ENCODE peak calls at places on chromosomes 2 and 18, in ten cellular contexts. One of them, this sample, is unnamed.

GRCh38 chr18:13540783-13541182 is 185.6 kb downstream of the FAM210A start:
- DNase-seq in GM10248: no peak
- DNase-seq in IMR-90: no peak
- DNase-seq in CD4-positive, alpha-beta T cell: no peak
- DNase-seq in CD8-positive, alpha-beta T cell: peak; percentile 53
- DNase-seq in lower lobe of right lung: no peak
- DNase-seq in B cell: no peak
- DNase-seq in psoas muscle: no peak
- DNase-seq in fibroblast of villous mesenchyme: no peak
- DNase-seq in uterus: no peak
- DNase-seq in this sample: no peak

GRCh38 chr18:12236934-12237832 is 17.0 kb upstream of the CIDEA start:
- DNase-seq in GM10248: peak; percentile 84
- DNase-seq in psoas muscle: peak; percentile 73
- DNase-seq in CD8-positive, alpha-beta T cell: peak; percentile 61
- DNase-seq in B cell: peak; percentile 78
- DNase-seq in CD4-positive, alpha-beta T cell: peak; percentile 46
- DNase-seq in fibroblast of villous mesenchyme: peak; percentile 57
- DNase-seq in uterus: peak; percentile 65
- DNase-seq in IMR-90: peak; percentile 36
- DNase-seq in lower lobe of right lung: peak; percentile 75
- DNase-seq in this sample: no peak

GRCh38 chr2:238063414-238064189 is 2.8 kb downstream of the SCLY start:
- DNase-seq in CD4-positive, alpha-beta T cell: no peak
- DNase-seq in GM10248: no peak
- DNase-seq in psoas muscle: no peak
- DNase-seq in IMR-90: no peak
- DNase-seq in B cell: no peak
- DNase-seq in CD8-positive, alpha-beta T cell: no peak
- DNase-seq in uterus: no peak
- DNase-seq in fibroblast of villous mesenchyme: no peak
- DNase-seq in lower lobe of right lung: no peak
- DNase-seq in this sample: no peak

GRCh38 chr2:48433682-48434081 is 96.3 kb upstream of the STON1 start:
- DNase-seq in CD8-positive, alpha-beta T cell: no peak
- DNase-seq in IMR-90: no peak
- DNase-seq in uterus: no peak
- DNase-seq in GM10248: no peak
- DNase-seq in CD4-positive, alpha-beta T cell: no peak
- DNase-seq in fibroblast of villous mesenchyme: peak; percentile 57
- DNase-seq in lower lobe of right lung: peak; percentile 58
- DNase-seq in B cell: peak; percentile 27
- DNase-seq in psoas muscle: no peak
- DNase-seq in this sample: no peak

GRCh38 chr2:3132466-3132865 is 245.2 kb downstream of the EIPR1 start:
- DNase-seq in lower lobe of right lung: no peak
- DNase-seq in psoas muscle: no peak
- DNase-seq in IMR-90: no peak
- DNase-seq in fibroblast of villous mesenchyme: no peak
- DNase-seq in uterus: no peak
- DNase-seq in GM10248: no peak
- DNase-seq in B cell: no peak
- DNase-seq in CD4-positive, alpha-beta T cell: no peak
- DNase-seq in CD8-positive, alpha-beta T cell: no peak
- DNase-seq in this sample: no peak

GRCh38 chr2:157093666-157094065 is 163.8 kb upstream of the GALNT5 start:
- DNase-seq in psoas muscle: no peak
- DNase-seq in uterus: no peak
- DNase-seq in fibroblast of villous mesenchyme: no peak
- DNase-seq in IMR-90: no peak
- DNase-seq in CD8-positive, alpha-beta T cell: no peak
- DNase-seq in CD4-positive, alpha-beta T cell: no peak
- DNase-seq in GM10248: no peak
- DNase-seq in lower lobe of right lung: no peak
- DNase-seq in B cell: no peak
- DNase-seq in this sample: no peak

GRCh38 chr2:239093956-239094355 is 246.1 kb downstream of the TWIST2 start:
- DNase-seq in CD4-positive, alpha-beta T cell: no peak
- DNase-seq in IMR-90: no peak
- DNase-seq in CD8-positive, alpha-beta T cell: no peak
- DNase-seq in fibroblast of villous mesenchyme: peak; percentile 34
- DNase-seq in B cell: no peak
- DNase-seq in GM10248: no peak
- DNase-seq in uterus: no peak
- DNase-seq in lower lobe of right lung: no peak
- DNase-seq in psoas muscle: no peak
- DNase-seq in this sample: no peak

GRCh38 chr2:126908721-126909177 is 10.1 kb downstream of the TEX51 start:
- DNase-seq in CD8-positive, alpha-beta T cell: no peak
- DNase-seq in IMR-90: no peak
- DNase-seq in fibroblast of villous mesenchyme: no peak
- DNase-seq in GM10248: no peak
- DNase-seq in lower lobe of right lung: no peak
- DNase-seq in psoas muscle: no peak
- DNase-seq in uterus: no peak
- DNase-seq in CD4-positive, alpha-beta T cell: no peak
- DNase-seq in B cell: no peak
- DNase-seq in this sample: no peak

GRCh38 chr2:178845565-178846457 is 38.6 kb upstream of the TTN start:
- DNase-seq in lower lobe of right lung: no peak
- DNase-seq in CD8-positive, alpha-beta T cell: no peak
- DNase-seq in psoas muscle: no peak
- DNase-seq in fibroblast of villous mesenchyme: peak; percentile 8
- DNase-seq in IMR-90: peak; percentile 58
- DNase-seq in CD4-positive, alpha-beta T cell: no peak
- DNase-seq in B cell: no peak
- DNase-seq in GM10248: no peak
- DNase-seq in uterus: no peak
- DNase-seq in this sample: no peak

GRCh38 chr18:75110846-75111415 is 98.0 kb downstream of the PTGR3 start:
- DNase-seq in CD8-positive, alpha-beta T cell: no peak
- DNase-seq in psoas muscle: no peak
- DNase-seq in B cell: no peak
- DNase-seq in CD4-positive, alpha-beta T cell: no peak
- DNase-seq in lower lobe of right lung: no peak
- DNase-seq in IMR-90: no peak
- DNase-seq in fibroblast of villous mesenchyme: no peak
- DNase-seq in uterus: no peak
- DNase-seq in GM10248: no peak
- DNase-seq in this sample: no peak

GRCh38 chr2:241560883-241561474 is 2.4 kb downstream of the BOK start:
- DNase-seq in IMR-90: peak; percentile 49
- DNase-seq in GM10248: no peak
- DNase-seq in psoas muscle: no peak
- DNase-seq in CD4-positive, alpha-beta T cell: no peak
- DNase-seq in uterus: no peak
- DNase-seq in CD8-positive, alpha-beta T cell: no peak
- DNase-seq in fibroblast of villous mesenchyme: peak; percentile 45
- DNase-seq in lower lobe of right lung: no peak
- DNase-seq in B cell: no peak
- DNase-seq in this sample: no peak

GRCh38 chr2:131029812-131030211 is 63.4 kb downstream of the FAM168B start:
- DNase-seq in psoas muscle: no peak
- DNase-seq in GM10248: no peak
- DNase-seq in CD8-positive, alpha-beta T cell: peak; percentile 1
- DNase-seq in lower lobe of right lung: no peak
- DNase-seq in uterus: no peak
- DNase-seq in CD4-positive, alpha-beta T cell: no peak
- DNase-seq in IMR-90: no peak
- DNase-seq in fibroblast of villous mesenchyme: no peak
- DNase-seq in B cell: no peak
- DNase-seq in this sample: no peak

GRCh38 chr2:222878877-222879601 is 18.2 kb downstream of the ACSL3 start:
- DNase-seq in CD8-positive, alpha-beta T cell: no peak
- DNase-seq in GM10248: no peak
- DNase-seq in lower lobe of right lung: no peak
- DNase-seq in psoas muscle: no peak
- DNase-seq in fibroblast of villous mesenchyme: peak; percentile 41
- DNase-seq in B cell: no peak
- DNase-seq in IMR-90: peak; percentile 84
- DNase-seq in uterus: no peak
- DNase-seq in CD4-positive, alpha-beta T cell: no peak
- DNase-seq in this sample: no peak

DNA sequence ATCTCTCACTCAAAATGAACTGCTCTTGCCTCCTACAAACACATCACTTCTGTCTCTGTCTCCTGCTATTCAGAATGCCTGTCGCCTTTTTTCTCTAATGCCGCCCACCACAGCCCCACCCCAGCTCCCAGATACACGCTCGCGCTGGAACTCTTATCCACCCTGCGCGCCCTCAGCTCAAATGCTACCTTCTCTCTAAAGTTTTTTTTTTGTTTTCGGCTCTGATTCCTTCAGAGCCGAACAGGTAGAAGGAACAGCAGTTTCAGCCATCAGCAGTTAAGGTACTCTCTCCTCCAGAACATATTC is 3.9 kb upstream of the SOS1 start:
- DNase-seq in lower lobe of right lung: no peak
- DNase-seq in B cell: no peak
- DNase-seq in uterus: no peak
- DNase-seq in CD4-positive, alpha-beta T cell: no peak
- DNase-seq in fibroblast of villous mesenchyme: no peak
- DNase-seq in psoas muscle: no peak
- DNase-seq in GM10248: no peak
- DNase-seq in IMR-90: no peak
- DNase-seq in CD8-positive, alpha-beta T cell: peak; percentile 40
- DNase-seq in this sample: no peak
- TF ChIP-seq CTCF in lower lobe of right lung: no peak
- TF ChIP-seq CTCF in B cell: peak; percentile 52
- TF ChIP-seq CTCF in uterus: no peak
- TF ChIP-seq CTCF in CD4-positive, alpha-beta T cell: no peak
- TF ChIP-seq CTCF in fibroblast of villous mesenchyme: no peak
- TF ChIP-seq CTCF in psoas muscle: no peak
- TF ChIP-seq CTCF in GM10248: no peak
- TF ChIP-seq CTCF in IMR-90: no peak
- TF ChIP-seq CTCF in CD8-positive, alpha-beta T cell: no peak
- TF ChIP-seq CTCF in this sample: no peak

GRCh38 chr2:46297546-46298271 is 502 bp downstream of the EPAS1 start:
- DNase-seq in IMR-90: no peak
- DNase-seq in CD8-positive, alpha-beta T cell: peak; percentile 75
- DNase-seq in B cell: peak; percentile 78
- DNase-seq in CD4-positive, alpha-beta T cell: peak; percentile 57
- DNase-seq in lower lobe of right lung: peak; percentile 91
- DNase-seq in uterus: peak; percentile 55
- DNase-seq in GM10248: peak; percentile 62
- DNase-seq in fibroblast of villous mesenchyme: no peak
- DNase-seq in psoas muscle: peak; percentile 70
- DNase-seq in this sample: no peak
- TF ChIP-seq CTCF in IMR-90: no peak
- TF ChIP-seq CTCF in CD8-positive, alpha-beta T cell: no peak
- TF ChIP-seq CTCF in B cell: no peak
- TF ChIP-seq CTCF in CD4-positive, alpha-beta T cell: no peak
- TF ChIP-seq CTCF in lower lobe of right lung: no peak
- TF ChIP-seq CTCF in uterus: peak; percentile 2
- TF ChIP-seq CTCF in GM10248: no peak
- TF ChIP-seq CTCF in fibroblast of villous mesenchyme: no peak
- TF ChIP-seq CTCF in psoas muscle: no peak
- TF ChIP-seq CTCF in this sample: no peak

GRCh38 chr2:235896061-235896460 is 272.1 kb downstream of the GBX2 start:
- DNase-seq in lower lobe of right lung: no peak
- DNase-seq in GM10248: no peak
- DNase-seq in CD8-positive, alpha-beta T cell: no peak
- DNase-seq in CD4-positive, alpha-beta T cell: no peak
- DNase-seq in fibroblast of villous mesenchyme: no peak
- DNase-seq in B cell: no peak
- DNase-seq in uterus: no peak
- DNase-seq in psoas muscle: no peak
- DNase-seq in IMR-90: no peak
- DNase-seq in this sample: no peak

GRCh38 chr2:235900631-235901030 is 267.6 kb downstream of the GBX2 start:
- DNase-seq in uterus: no peak
- DNase-seq in IMR-90: peak; percentile 41
- DNase-seq in lower lobe of right lung: no peak
- DNase-seq in B cell: no peak
- DNase-seq in CD8-positive, alpha-beta T cell: no peak
- DNase-seq in GM10248: no peak
- DNase-seq in CD4-positive, alpha-beta T cell: no peak
- DNase-seq in psoas muscle: no peak
- DNase-seq in fibroblast of villous mesenchyme: no peak
- DNase-seq in this sample: peak; percentile 3

GRCh38 chr2:235901243-235901642 is 266.9 kb downstream of the GBX2 start:
- DNase-seq in IMR-90: no peak
- DNase-seq in CD8-positive, alpha-beta T cell: no peak
- DNase-seq in B cell: no peak
- DNase-seq in GM10248: no peak
- DNase-seq in fibroblast of villous mesenchyme: no peak
- DNase-seq in CD4-positive, alpha-beta T cell: no peak
- DNase-seq in psoas muscle: no peak
- DNase-seq in uterus: no peak
- DNase-seq in lower lobe of right lung: no peak
- DNase-seq in this sample: no peak

GRCh38 chr2:235894839-235895238 is 273.3 kb downstream of the GBX2 start:
- DNase-seq in uterus: no peak
- DNase-seq in CD4-positive, alpha-beta T cell: no peak
- DNase-seq in psoas muscle: no peak
- DNase-seq in CD8-positive, alpha-beta T cell: no peak
- DNase-seq in fibroblast of villous mesenchyme: no peak
- DNase-seq in B cell: no peak
- DNase-seq in IMR-90: no peak
- DNase-seq in lower lobe of right lung: no peak
- DNase-seq in GM10248: no peak
- DNase-seq in this sample: no peak

GRCh38 chr2:235898766-235899165 is 269.4 kb downstream of the GBX2 start:
- DNase-seq in CD8-positive, alpha-beta T cell: no peak
- DNase-seq in uterus: no peak
- DNase-seq in CD4-positive, alpha-beta T cell: no peak
- DNase-seq in lower lobe of right lung: no peak
- DNase-seq in B cell: no peak
- DNase-seq in GM10248: no peak
- DNase-seq in fibroblast of villous mesenchyme: no peak
- DNase-seq in IMR-90: peak; percentile 22
- DNase-seq in psoas muscle: no peak
- DNase-seq in this sample: no peak
- TF ChIP-seq CTCF in CD8-positive, alpha-beta T cell: no peak
- TF ChIP-seq CTCF in uterus: no peak
- TF ChIP-seq CTCF in CD4-positive, alpha-beta T cell: no peak
- TF ChIP-seq CTCF in lower lobe of right lung: no peak
- TF ChIP-seq CTCF in B cell: no peak
- TF ChIP-seq CTCF in GM10248: no peak
- TF ChIP-seq CTCF in fibroblast of villous mesenchyme: no peak
- TF ChIP-seq CTCF in IMR-90: no peak
- TF ChIP-seq CTCF in psoas muscle: no peak
- TF ChIP-seq CTCF in this sample: no peak

DNA sequence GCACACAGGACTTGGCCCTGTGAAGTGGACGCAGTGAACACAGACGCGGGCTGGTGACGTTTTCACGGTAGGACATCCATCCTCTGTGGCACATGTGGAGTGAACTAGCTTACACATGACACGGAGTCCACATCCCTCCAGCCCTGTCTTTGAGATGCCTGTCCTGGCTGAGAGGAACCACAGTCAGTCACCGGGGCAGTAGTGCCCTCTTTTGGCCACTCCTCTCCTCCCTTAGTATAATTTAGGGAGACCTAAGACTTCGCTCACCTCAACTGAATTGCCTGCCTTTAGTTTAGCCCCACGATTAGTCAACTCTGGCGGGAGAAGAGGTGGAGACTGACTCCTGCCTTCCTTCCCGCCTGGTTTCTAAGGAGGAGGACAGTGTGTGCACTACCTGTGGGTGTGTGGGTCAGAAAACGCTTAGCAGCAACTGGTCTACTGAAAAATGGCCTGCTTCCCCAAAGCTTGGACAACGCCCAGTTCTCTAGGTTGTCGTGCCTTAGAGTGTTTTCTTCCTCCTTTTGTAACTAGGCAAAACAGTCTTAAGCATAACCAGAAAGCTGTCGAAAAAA is 70.6 kb downstream of the MBP start:
- DNase-seq in B cell: peak; percentile 73
- DNase-seq in IMR-90: no peak
- DNase-seq in CD8-positive, alpha-beta T cell: no peak
- DNase-seq in lower lobe of right lung: peak; percentile 67
- DNase-seq in CD4-positive, alpha-beta T cell: no peak
- DNase-seq in GM10248: no peak
- DNase-seq in fibroblast of villous mesenchyme: no peak
- DNase-seq in psoas muscle: no peak
- DNase-seq in uterus: no peak
- DNase-seq in this sample: no peak
- TF ChIP-seq CTCF in B cell: no peak
- TF ChIP-seq CTCF in IMR-90: no peak
- TF ChIP-seq CTCF in CD8-positive, alpha-beta T cell: no peak
- TF ChIP-seq CTCF in lower lobe of right lung: peak; percentile 4
- TF ChIP-seq CTCF in CD4-positive, alpha-beta T cell: no peak
- TF ChIP-seq CTCF in GM10248: peak; percentile 22
- TF ChIP-seq CTCF in fibroblast of villous mesenchyme: no peak
- TF ChIP-seq CTCF in psoas muscle: no peak
- TF ChIP-seq CTCF in uterus: no peak
- TF ChIP-seq CTCF in this sample: no peak

This sample was measured in epithelial cell of proximal tubule.